ENCODE peak calls at places on chromosome 18, in four cellular contexts. I, V, Z and L are unnamed samples.

GRCh38 chr18:25409971-25410370 is 58.0 kb upstream of the ZNF521 start:
- DNase-seq in V (no peak), Z (no peak), I (no peak), L (no peak)

GRCh38 chr18:62329676-62330454 is 4.8 kb downstream of the TNFRSF11A start:
- DNase-seq in Z (peak; percentile 26), I (peak; percentile 23), V (peak; percentile 59), L (no peak)

GRCh38 chr18:77063256-77063655 is 69.3 kb downstream of the MBP start:
- DNase-seq in I (no peak), Z (no peak), V (no peak), L (no peak)

GRCh38 chr18:79531926-79532689 is 136.4 kb downstream of the NFATC1 start:
- DNase-seq in Z (no peak), I (peak; percentile 17), V (peak; percentile 11), L (no peak)

GRCh38 chr18:9787716-9788115 is 79.6 kb downstream of the RAB31 start:
- DNase-seq in V (no peak), I (no peak), Z (no peak), L (no peak)

GRCh38 chr18:23401400-23402347 is 51.4 kb upstream of the RIOK3 start:
- DNase-seq in V (no peak), Z (peak; percentile 17), I (no peak), L (no peak)

GRCh38 chr18:13574761-13575160 is 151.6 kb downstream of the FAM210A start:
- DNase-seq in V (no peak), Z (no peak), I (no peak), L (no peak)

GRCh38 chr18:41378628-41379027 is 576.4 kb upstream of the PIK3C3 start:
- DNase-seq in Z (no peak), I (no peak), V (no peak), L (no peak)

GRCh38 chr18:76621782-76622495 is 126.9 kb upstream of the ZNF516 start:
- DNase-seq in I (peak; percentile 30), Z (no peak), V (no peak), L (no peak)

GRCh38 chr18:28960146-28960545 is 783.2 kb upstream of the CDH2 start:
- DNase-seq in Z (no peak), I (no peak), V (no peak), L (no peak)

GRCh38 chr18:79975985-79976680 is 11.7 kb downstream of the HSBP1L1 start:
- DNase-seq in Z (peak; percentile 31), V (peak; percentile 46), I (no peak), L (no peak)

GRCh38 chr18:48842259-48843061 is 108.3 kb downstream of the SMAD7 start:
- DNase-seq in I (no peak), V (no peak), Z (no peak), L (no peak)

GRCh38 chr18:77023115-77023782 is 109.3 kb downstream of the MBP start:
- DNase-seq in Z (no peak), I (no peak), V (no peak), L (no peak)

GRCh38 chr18:44500820-44501670 is 179.6 kb upstream of the SETBP1 start:
- DNase-seq in Z (no peak), I (no peak), V (no peak), L (no peak)

GRCh38 chr18:66872277-66872676 is 268.4 kb upstream of the CDH19 start:
- DNase-seq in V (no peak), I (no peak), Z (no peak), L (no peak)

GRCh38 chr18:13461488-13461887 is 242.9 kb downstream of the LDLRAD4 start:
- DNase-seq in I (no peak), V (no peak), Z (no peak), L (no peak)

GRCh38 chr18:34444622-34445021 is 219.9 kb upstream of the NOL4 start:
- DNase-seq in V (no peak), Z (no peak), I (no peak), L (no peak)

GRCh38 chr18:48674198-48674721 is 135.4 kb downstream of the CTIF start:
- DNase-seq in I (no peak), Z (no peak), V (peak; percentile 31), L (no peak)

GRCh38 chr18:12726774-12727550 is 24.1 kb downstream of the PSMG2 start:
- DNase-seq in V (no peak), Z (peak; percentile 72), I (peak; percentile 46), L (peak; percentile 54)

GRCh38 chr18:79940126-79940813 is 11.2 kb downstream of the SLC66A2 start:
- DNase-seq in Z (peak; percentile 9), V (no peak), I (no peak), L (no peak)

GRCh38 chr18:59549797-59550516 is 147.3 kb downstream of the CCBE1 start:
- DNase-seq in I (no peak), V (peak; percentile 46), Z (no peak), L (no peak)

GRCh38 chr18:46917808-46918600 is 602 bp downstream of the KATNAL2 start:
- DNase-seq in V (peak; percentile 30), Z (peak; percentile 25), I (peak; percentile 37), L (peak; percentile 2)

GRCh38 chr18:79737426-79737825 is 57.8 kb downstream of the CTDP1 start:
- DNase-seq in Z (no peak), V (peak; percentile 7), I (no peak), L (no peak)

GRCh38 chr18:25736516-25736915 is 353.9 kb downstream of the SS18 start:
- DNase-seq in Z (no peak), V (no peak), I (no peak), L (no peak)

GRCh38 chr18:51082571-51083264 is 52.7 kb downstream of the SMAD4 start:
- DNase-seq in V (no peak), I (no peak), Z (no peak), L (no peak)

GRCh38 chr18:39805218-39805617 is 2149.8 kb upstream of the PIK3C3 start:
- DNase-seq in V (no peak), I (no peak), Z (no peak), L (no peak)

GRCh38 chr18:76589309-76589708 is 94.3 kb upstream of the ZNF516 start:
- DNase-seq in I (no peak), V (no peak), Z (no peak), L (no peak)

GRCh38 chr18:44715841-44716240 is 35.2 kb downstream of the SETBP1 start:
- DNase-seq in V (no peak), I (no peak), Z (no peak), L (no peak)

GRCh38 chr18:13019301-13019700 is 28.1 kb downstream of the CEP192 start:
- DNase-seq in V (no peak), Z (no peak), I (no peak), L (no peak)

GRCh38 chr18:77131652-77132368 is 773 bp downstream of the MBP start:
- DNase-seq in Z (peak; percentile 63), I (peak; percentile 64), V (peak; percentile 69), L (no peak)

GRCh38 chr18:12580630-12581342 is 77.1 kb downstream of the SPIRE1 start:
- DNase-seq in Z (no peak), V (no peak), I (no peak), L (no peak)

GRCh38 chr18:63422862-63423304 is 607 bp upstream of the VPS4B start:
- DNase-seq in I (no peak), Z (no peak), V (no peak), L (no peak)
- TF ChIP-seq CTCF in I (no peak), Z (no peak), V (no peak), L (no peak)

GRCh38 chr18:55236150-55236931 is 277.1 kb upstream of the CCDC68 start:
- DNase-seq in Z (no peak), I (peak; percentile 37), V (peak; percentile 38), L (no peak)

GRCh38 chr18:55237665-55238064 is 278.4 kb upstream of the CCDC68 start:
- DNase-seq in I (no peak), Z (no peak), V (no peak), L (no peak)

GRCh38 chr18:55241016-55241415 is 281.8 kb upstream of the CCDC68 start:
- DNase-seq in V (no peak), I (no peak), Z (no peak), L (no peak)

GRCh38 chr18:55243255-55243654 is 284.0 kb upstream of the CCDC68 start:
- DNase-seq in Z (no peak), V (no peak), I (no peak), L (no peak)

DNA sequence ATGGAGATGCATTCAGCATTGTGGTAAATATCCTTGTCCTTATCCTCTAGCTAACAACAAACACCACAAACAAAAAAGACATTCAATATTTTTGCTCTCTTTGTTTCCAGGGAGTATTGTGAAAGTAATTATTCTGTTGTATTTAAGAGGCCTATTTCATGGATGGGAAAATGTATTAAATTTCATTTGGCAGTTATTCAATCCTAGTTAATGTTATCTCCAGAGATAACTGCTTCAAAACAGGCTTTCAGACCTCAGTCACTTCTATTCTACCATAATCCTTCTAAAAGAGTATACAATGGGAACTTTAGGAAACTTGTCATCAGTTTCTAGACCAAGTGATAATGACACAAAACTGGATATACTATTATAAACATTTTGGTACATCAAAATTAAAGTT is 280.5 kb upstream of the CCDC68 start:
- DNase-seq in Z (no peak), I (no peak), V (no peak), L (no peak)
- H3K4me1 ChIP-seq in Z (peaks cover 14% of the 10 kb centered on the region), I (no peaks in the 10 kb centered on the region), V (peaks cover 94% of the 10 kb centered on the region), L (no peaks in the 10 kb centered on the region)

DNA sequence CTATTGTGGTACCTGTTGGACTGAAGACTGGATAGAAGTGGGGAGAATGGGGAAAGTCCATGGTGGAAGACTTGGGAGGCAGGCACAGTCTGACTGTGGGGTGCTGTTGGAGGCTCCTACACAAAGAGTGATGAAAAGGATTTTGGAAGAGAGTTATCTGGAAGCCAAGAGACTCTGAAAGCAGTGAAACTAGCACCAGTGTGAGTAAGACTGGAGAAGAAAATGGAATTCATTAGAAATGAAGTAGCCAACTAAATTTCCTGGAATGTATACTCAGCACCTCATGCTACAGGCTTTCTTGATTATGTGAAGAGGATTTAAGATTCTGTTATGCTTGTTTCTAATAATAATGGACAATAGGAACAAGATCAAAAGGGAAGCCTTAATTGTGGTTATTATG is 27.7 kb downstream of the ELP2 start:
- DNase-seq in V (no peak), I (no peak), Z (no peak), L (no peak)
- H3K36me3 ChIP-seq in V (peaks cover 98% of the 10 kb centered on the region), I (peaks cover 97% of the 10 kb centered on the region), Z (peaks cover 22% of the 10 kb centered on the region), L (peaks cover 6% of the 10 kb centered on the region)

GRCh38 chr18:56789004-56789888 is 138.1 kb downstream of the WDR7 start:
- DNase-seq in I (no peak), V (no peak), Z (peak; percentile 12), L (peak; percentile 25)
- TF ChIP-seq CTCF in I (no peak), V (peak; percentile 42), Z (peak; percentile 19), L (peak; percentile 66)

DNA sequence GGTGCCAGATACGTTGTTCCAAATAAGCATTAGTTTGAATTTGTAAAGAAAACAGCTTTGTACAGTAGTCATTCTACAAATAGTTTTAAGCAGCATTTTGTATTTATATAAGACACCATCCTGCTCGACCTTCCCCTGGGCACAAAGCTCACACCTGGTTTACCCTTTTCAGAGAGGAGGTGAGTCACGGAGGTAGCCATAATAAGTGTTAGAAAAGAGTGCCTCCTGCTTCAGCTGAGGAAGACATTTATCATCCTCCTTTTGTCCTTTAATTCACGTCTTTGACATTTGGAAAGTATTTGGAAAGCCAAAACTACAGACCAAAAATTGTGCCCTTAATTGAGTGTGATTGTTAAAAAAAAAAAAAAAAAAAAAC is 6.8 kb downstream of the RAB12 start:
- DNase-seq in Z (no peak), V (no peak), I (no peak), L (no peak)
- H3K4me1 ChIP-seq in Z (peaks cover 17% of the 10 kb centered on the region), V (peaks cover 95% of the 10 kb centered on the region), I (no peaks in the 10 kb centered on the region), L (no peaks in the 10 kb centered on the region)

DNA sequence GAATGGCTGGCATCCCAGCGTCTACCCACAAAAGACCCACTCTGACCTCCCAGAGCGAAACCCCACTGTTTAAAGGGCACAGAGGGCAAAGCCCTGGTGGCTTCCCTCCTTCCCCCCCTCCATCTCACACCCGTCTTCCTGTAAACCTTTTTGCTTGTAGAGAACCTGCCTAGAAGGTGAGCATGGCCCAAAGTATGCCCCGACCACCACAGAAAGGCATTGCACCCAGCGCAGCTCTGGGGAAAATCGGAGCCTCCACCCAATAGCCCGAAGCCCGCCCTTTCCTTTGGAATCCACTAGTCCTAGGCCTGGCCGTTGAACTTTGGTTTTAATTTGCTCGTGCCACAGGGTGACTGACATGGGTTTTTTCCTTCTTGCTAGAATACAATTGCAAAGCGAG is 22.6 kb downstream of the DIPK1C start:
- DNase-seq in I (no peak), Z (no peak), V (no peak), L (no peak)
- H3K36me3 ChIP-seq in I (no peaks in the 10 kb centered on the region), Z (no peaks in the 10 kb centered on the region), V (peaks cover 5% of the 10 kb centered on the region), L (no peaks in the 10 kb centered on the region)